ENCODE peak calls at places on chromosomes 1 and 21, in six cellular contexts. M, F, U, H, K and D are unnamed samples.
A peak's percentile ranks its signal among the peaks of the same experiment; 100 is the strongest.

GRCh38 chr1:226476657-226477319 is 68.9 kb upstream of the PARP1 start:
- DNase-seq in M (no peak), F (no peak), U (no peak), H (no peak), K (no peak), D (no peak)

GRCh38 chr21:31724552-31724951 is 7.4 kb downstream of the SCAF4 start:
- DNase-seq in M (no peak), F (no peak), U (no peak), H (no peak), K (no peak), D (no peak)

GRCh38 chr1:200099040-200099439 is 71.5 kb downstream of the NR5A2 start:
- DNase-seq in M (no peak), F (no peak), U (no peak), H (peak; percentile 31), K (no peak), D (no peak)

GRCh38 chr1:111270781-111271463 is 19.7 kb upstream of the CHIA start:
- DNase-seq in M (no peak), F (no peak), U (no peak), H (no peak), K (no peak), D (no peak)

GRCh38 chr1:215719569-215719968 is 152.5 kb downstream of the KCTD3 start:
- DNase-seq in M (no peak), F (no peak), U (no peak), H (no peak), K (no peak), D (no peak)

GRCh38 chr1:111402083-111402482 is 25.5 kb downstream of the OVGP1 start:
- DNase-seq in M (no peak), F (no peak), U (no peak), H (no peak), K (no peak), D (peak; percentile 47)

GRCh38 chr1:65975708-65976107 is 183.0 kb downstream of the PDE4B start:
- DNase-seq in M (no peak), F (no peak), U (no peak), H (no peak), K (no peak), D (no peak)

GRCh38 chr1:239672256-239672655 is 285.9 kb downstream of the CHRM3 start:
- DNase-seq in M (no peak), F (no peak), U (no peak), H (no peak), K (no peak), D (no peak)

GRCh38 chr1:30036229-30036547 is 687.2 kb downstream of the MATN1 start:
- DNase-seq in M (no peak), F (no peak), U (no peak), H (no peak), K (no peak), D (peak; percentile 57)

GRCh38 chr1:147389532-147390184 is 147.2 kb downstream of the CHD1L start:
- DNase-seq in M (no peak), F (peak; percentile 10), U (no peak), H (no peak), K (peak; percentile 59), D (no peak)

GRCh38 chr21:16587671-16588379 is 858.0 kb downstream of the USP25 start:
- DNase-seq in M (peak; percentile 21), F (peak; percentile 64), U (no peak), H (no peak), K (no peak), D (no peak)

GRCh38 chr21:17501107-17502006 is 11.5 kb upstream of the CXADR start:
- DNase-seq in M (no peak), F (no peak), U (no peak), H (no peak), K (no peak), D (no peak)

GRCh38 chr1:59674605-59675004 is 140.1 kb upstream of the HOOK1 start:
- DNase-seq in M (no peak), F (no peak), U (no peak), H (no peak), K (no peak), D (peak; percentile 90)

GRCh38 chr1:231827337-231828105 is 200.9 kb downstream of the DISC1 start:
- DNase-seq in M (no peak), F (peak; percentile 95), U (no peak), H (no peak), K (no peak), D (no peak)

GRCh38 chr1:228037401-228038386 is 30.9 kb downstream of the WNT3A start:
- DNase-seq in M (no peak), F (no peak), U (peak; percentile 44), H (no peak), K (no peak), D (no peak)

GRCh38 chr21:30612132-30612531 is 1.6 kb downstream of the KRTAP6-1 start:
- DNase-seq in M (no peak), F (no peak), U (no peak), H (no peak), K (no peak), D (no peak)

GRCh38 chr21:45982256-45982757 is 737 bp downstream of the COL6A1 start:
- DNase-seq in M (peak; percentile 52), F (no peak), U (peak; percentile 63), H (peak; percentile 52), K (peak; percentile 36), D (no peak)

GRCh38 chr1:205983925-205984725 is 19.1 kb downstream of the RAB7B start:
- DNase-seq in M (peak; percentile 69), F (peak; percentile 51), U (peak; percentile 81), H (peak; percentile 83), K (peak; percentile 83), D (no peak)

GRCh38 chr1:91830242-91831131 is 55.5 kb downstream of the TGFBR3 start:
- DNase-seq in M (peak; percentile 75), F (peak; percentile 60), U (peak; percentile 75), H (peak; percentile 86), K (no peak), D (no peak)

GRCh38 chr1:8421721-8422120 is 103.8 kb downstream of the SLC45A1 start:
- DNase-seq in M (no peak), F (no peak), U (no peak), H (no peak), K (no peak), D (no peak)
- H3K4me1 ChIP-seq in M (peaks cover 14% of the 10 kb centered on the region), F (peaks cover 20% of the 10 kb centered on the region), U (no peaks in the 10 kb centered on the region), H (peaks cover 83% of the 10 kb centered on the region), K (peaks cover 56% of the 10 kb centered on the region), D (peaks cover 66% of the 10 kb centered on the region)

GRCh38 chr1:20404466-20404865 is 81.5 kb downstream of the CAMK2N1 start:
- DNase-seq in M (no peak), F (no peak), U (no peak), H (no peak), K (no peak), D (no peak)

GRCh38 chr1:20400341-20401177 is 85.5 kb downstream of the CAMK2N1 start:
- DNase-seq in M (no peak), F (peak; percentile 22), U (no peak), H (no peak), K (no peak), D (no peak)

GRCh38 chr1:20401405-20402010 is 84.5 kb downstream of the CAMK2N1 start:
- DNase-seq in M (no peak), F (no peak), U (no peak), H (no peak), K (no peak), D (no peak)

GRCh38 chr1:20403423-20404145 is 82.4 kb downstream of the CAMK2N1 start:
- DNase-seq in M (no peak), F (no peak), U (no peak), H (no peak), K (no peak), D (no peak)

GRCh38 chr1:20402585-20403422 is 83.2 kb downstream of the CAMK2N1 start:
- DNase-seq in M (no peak), F (no peak), U (no peak), H (no peak), K (no peak), D (no peak)
- H3K27me3 ChIP-seq in M (no peaks in the 10 kb centered on the region), F (peaks cover 8% of the 10 kb centered on the region), U (peaks cover 4% of the 10 kb centered on the region), H (peaks cover 6% of the 10 kb centered on the region), K (peaks cover 100% of the 10 kb centered on the region), D (peaks cover 14% of the 10 kb centered on the region)

GRCh38 chr1:167687919-167688519 is 33.8 kb upstream of the MPZL1 start:
- DNase-seq in M (peak; percentile 55), F (peak; percentile 42), U (peak; percentile 71), H (peak; percentile 58), K (peak; percentile 84), D (peak; percentile 94)
- H3K4me1 ChIP-seq in M (peaks cover 12% of the 10 kb centered on the region), F (peaks cover 13% of the 10 kb centered on the region), U (no peaks in the 10 kb centered on the region), H (peaks cover 64% of the 10 kb centered on the region), K (peaks cover 37% of the 10 kb centered on the region), D (peaks cover 42% of the 10 kb centered on the region)

DNA sequence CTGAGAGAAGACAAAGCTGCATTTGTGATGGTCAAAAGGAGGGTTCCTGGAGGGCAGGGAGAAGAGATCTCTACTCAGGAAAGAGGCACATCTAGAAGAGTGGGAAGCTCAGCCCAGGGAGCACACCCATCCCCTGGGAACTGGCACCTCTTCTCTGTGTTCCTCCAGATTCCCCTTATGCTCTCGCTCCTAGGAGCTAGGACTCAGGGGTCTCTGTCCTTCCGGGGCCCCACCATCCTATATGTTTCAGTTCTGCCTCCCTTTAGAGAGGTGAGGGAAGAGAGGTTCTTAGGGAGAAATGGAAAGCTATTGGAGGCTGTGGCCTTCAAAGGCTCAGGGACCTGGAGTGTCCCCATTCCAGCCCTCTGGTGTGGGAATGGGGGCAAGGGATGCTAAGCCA is 4.6 kb upstream of the PPM1J start:
- DNase-seq in M (no peak), F (no peak), U (no peak), H (no peak), K (no peak), D (no peak)
- H3K27me3 ChIP-seq in M (no peaks in the 10 kb centered on the region), F (peaks cover 4% of the 10 kb centered on the region), U (no peaks in the 10 kb centered on the region), H (no peaks in the 10 kb centered on the region), K (peaks cover 11% of the 10 kb centered on the region), D (peaks cover 32% of the 10 kb centered on the region)

DNA sequence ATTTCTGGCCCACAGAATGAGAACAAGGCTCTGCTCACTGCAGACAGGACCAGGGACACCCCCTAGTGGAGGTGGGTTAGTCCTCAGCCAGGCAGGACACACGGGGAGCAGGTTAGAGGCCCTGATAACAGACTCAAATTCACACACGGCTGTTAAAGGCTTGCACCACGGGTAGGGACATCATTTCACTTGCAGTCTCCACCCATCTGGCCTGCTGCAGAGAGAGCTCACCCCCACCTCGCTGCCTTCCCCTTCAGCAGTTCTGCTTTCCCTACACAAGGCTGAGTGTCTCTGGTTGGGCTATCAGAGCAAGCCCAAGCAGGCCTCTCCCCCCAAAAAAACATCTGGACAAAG is 20.6 kb downstream of the MEF2D start:
- DNase-seq in M (no peak), F (no peak), U (no peak), H (no peak), K (no peak), D (no peak)
- H3K4me1 ChIP-seq in M (peaks cover 25% of the 10 kb centered on the region), F (peaks cover 14% of the 10 kb centered on the region), U (peaks cover 5% of the 10 kb centered on the region), H (peaks cover 81% of the 10 kb centered on the region), K (no peaks in the 10 kb centered on the region), D (peaks cover 100% of the 10 kb centered on the region)

GRCh38 chr1:1000357-1001056 is 610 bp upstream of the HES4 start:
- DNase-seq in M (peak; percentile 87), F (peak; percentile 71), U (peak; percentile 80), H (peak; percentile 85), K (peak; percentile 88), D (no peak)
- H3K27me3 ChIP-seq in M (no peaks in the 10 kb centered on the region), F (no peaks in the 10 kb centered on the region), U (no peaks in the 10 kb centered on the region), H (no peaks in the 10 kb centered on the region), K (peaks cover 37% of the 10 kb centered on the region), D (peaks cover 59% of the 10 kb centered on the region)

DNA sequence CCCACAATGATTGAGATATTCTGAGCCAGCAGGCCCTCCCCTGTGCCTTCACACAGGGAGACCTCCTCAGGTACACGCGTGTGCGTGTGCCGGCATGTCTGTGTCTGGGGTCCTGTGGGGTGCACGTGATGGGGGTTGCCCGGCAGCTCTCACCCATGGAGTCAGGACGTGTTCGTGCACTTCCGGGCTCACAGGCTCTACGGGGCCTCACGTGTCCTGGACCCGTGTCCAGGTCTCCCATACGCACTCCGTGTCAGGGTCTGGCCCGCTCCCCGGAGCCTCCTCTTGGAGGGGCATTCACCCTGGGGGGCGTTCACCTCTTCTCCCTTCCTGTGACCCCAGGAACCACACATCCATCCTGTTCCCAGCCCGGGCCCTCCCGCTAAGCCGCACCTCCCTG is 13.1 kb downstream of the SAMD11 start:
- DNase-seq in M (no peak), F (no peak), U (no peak), H (no peak), K (no peak), D (no peak)
- H3K4me1 ChIP-seq in M (no peaks in the 10 kb centered on the region), F (peaks cover 25% of the 10 kb centered on the region), U (no peaks in the 10 kb centered on the region), H (peaks cover 32% of the 10 kb centered on the region), K (peaks cover 24% of the 10 kb centered on the region), D (peaks cover 46% of the 10 kb centered on the region)